ENCODE peak calls at places on chromosomes 2 and 18, in ten cellular contexts. B is heart left ventricle, C is BJ, V is PC-9, I is upper lobe of right lung, G is gastrocnemius medialis, P is IMR-90, J is K562, A is prostate gland, S is uterus. Z is an unnamed sample.

GRCh38 chr2:226661789-226662545 is 137.7 kb downstream of the IRS1 start:
- DNase-seq in P (peak; percentile 93), C (peak; percentile 70), V (peak; percentile 81), B (peak; percentile 68), A (no peak), S (peak; percentile 78), G (peak; percentile 71), I (no peak), J (no peak), Z (no peak)

GRCh38 chr2:108928660-108929377 is 60.2 kb downstream of the EDAR start:
- DNase-seq in I (no peak), J (no peak), S (no peak), C (no peak), G (no peak), A (no peak), P (no peak), B (no peak), V (no peak), Z (no peak)

GRCh38 chr2:240601061-240601830 is 14.7 kb downstream of the CAPN10 start:
- DNase-seq in P (no peak), S (no peak), V (no peak), I (peak; percentile 57), C (no peak), A (no peak), J (no peak), B (peak; percentile 11), G (peak; percentile 6), Z (no peak)

GRCh38 chr2:119136093-119136492 is 22.5 kb downstream of the C1QL2 start:
- DNase-seq in C (no peak), A (no peak), I (peak; percentile 26), S (no peak), B (no peak), J (no peak), P (no peak), G (no peak), V (no peak), Z (no peak)

GRCh38 chr18:51266736-51267135 is 69.3 kb upstream of the MEX3C start:
- DNase-seq in V (no peak), P (no peak), S (no peak), J (no peak), A (no peak), B (no peak), I (no peak), C (no peak), G (no peak), Z (no peak)

GRCh38 chr2:231383701-231384435 is 11.6 kb upstream of the B3GNT7 start:
- DNase-seq in G (no peak), I (no peak), S (no peak), A (no peak), V (no peak), B (no peak), J (no peak), C (no peak), P (no peak), Z (no peak)

GRCh38 chr2:169225233-169225750 is 137.0 kb downstream of the LRP2 start:
- DNase-seq in A (no peak), G (no peak), C (no peak), S (no peak), B (no peak), V (no peak), I (no peak), J (no peak), P (no peak), Z (no peak)

GRCh38 chr18:8324343-8325065 is 284.7 kb upstream of the RAB12 start:
- DNase-seq in A (peak; percentile 34), I (no peak), C (no peak), V (no peak), G (no peak), B (no peak), P (no peak), S (no peak), J (no peak), Z (no peak)

GRCh38 chr2:177271981-177272666 is 7.6 kb upstream of the NFE2L2 start:
- DNase-seq in C (no peak), S (no peak), A (no peak), I (no peak), P (no peak), G (no peak), J (no peak), B (no peak), V (no peak), Z (no peak)

GRCh38 chr2:177275041-177275440 is 10.5 kb upstream of the NFE2L2 start:
- DNase-seq in S (no peak), J (no peak), I (no peak), B (no peak), C (no peak), A (peak; percentile 25), G (no peak), V (no peak), P (peak; percentile 94), Z (no peak)

GRCh38 chr2:177272765-177273164 is 8.2 kb upstream of the NFE2L2 start:
- DNase-seq in B (no peak), C (no peak), P (no peak), J (no peak), V (no peak), A (no peak), G (no peak), S (no peak), I (no peak), Z (no peak)

GRCh38 chr2:177275671-177276070 is 11.1 kb upstream of the NFE2L2 start:
- DNase-seq in A (no peak), C (no peak), G (no peak), V (no peak), I (no peak), J (no peak), P (peak; percentile 86), B (no peak), S (no peak), Z (no peak)

DNA sequence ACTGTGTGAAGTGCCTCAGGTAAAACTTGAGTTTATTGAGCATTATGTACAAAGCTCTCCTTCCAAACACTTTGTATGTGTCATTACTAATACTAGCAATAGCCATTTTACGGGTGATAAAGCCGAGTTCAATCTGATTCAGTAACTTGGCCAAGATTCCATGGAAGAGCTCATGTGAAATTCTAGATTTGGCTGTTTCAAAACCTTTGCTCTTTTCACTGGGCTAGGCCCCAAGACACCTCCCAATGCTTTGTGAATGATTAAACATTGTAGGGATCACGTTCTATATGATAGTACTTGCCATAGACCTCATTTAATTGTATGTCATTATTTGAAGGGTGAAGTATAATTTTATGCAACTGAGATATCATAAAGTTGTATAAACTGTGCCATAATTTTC is 8.9 kb upstream of the NFE2L2 start:
- DNase-seq in P (no peak), A (no peak), J (no peak), S (no peak), I (no peak), G (no peak), C (no peak), B (no peak), V (no peak), Z (no peak)
- H3K4me3 ChIP-seq in P (no peak overlapping the region), A (no peak overlapping the region), J (no peak overlapping the region), S (no peak overlapping the region), I (no peak overlapping the region), G (no peak overlapping the region), C (no peak overlapping the region), B (no peak overlapping the region), V (no peak overlapping the region), Z (no peak overlapping the region)

DNA sequence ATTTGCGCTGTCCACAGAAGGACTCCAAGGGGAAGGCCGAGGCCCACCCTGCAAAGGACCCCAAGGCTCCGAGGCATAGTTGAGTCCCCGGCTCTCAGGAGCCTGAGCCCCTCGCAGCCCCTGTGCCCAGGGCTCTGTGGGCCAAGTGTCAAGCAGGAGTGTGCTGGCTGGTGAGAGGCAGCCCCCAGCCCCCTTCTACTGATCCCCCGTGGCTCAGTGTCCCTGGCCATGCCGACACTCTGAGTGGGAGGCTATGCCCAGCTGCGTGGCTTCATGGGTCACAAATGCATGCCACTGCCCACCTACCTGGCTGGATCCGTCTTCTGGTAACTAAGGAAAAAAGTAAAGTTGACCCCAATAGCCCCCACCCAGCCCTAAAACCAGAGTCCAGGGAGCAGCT is 172.7 kb downstream of the TNS1 start:
- DNase-seq in B (no peak), A (no peak), V (no peak), I (no peak), G (no peak), P (no peak), J (no peak), S (no peak), C (no peak), Z (no peak)
- H3K27me3 ChIP-seq in B (no peaks in the 10 kb centered on the region), A (no peaks in the 10 kb centered on the region), V (peaks cover 9% of the 10 kb centered on the region), I (no peaks in the 10 kb centered on the region), G (no peaks in the 10 kb centered on the region), P (no peaks in the 10 kb centered on the region), J (no peaks in the 10 kb centered on the region), S (no peaks in the 10 kb centered on the region), C (no peaks in the 10 kb centered on the region), Z (no peaks in the 10 kb centered on the region)

DNA sequence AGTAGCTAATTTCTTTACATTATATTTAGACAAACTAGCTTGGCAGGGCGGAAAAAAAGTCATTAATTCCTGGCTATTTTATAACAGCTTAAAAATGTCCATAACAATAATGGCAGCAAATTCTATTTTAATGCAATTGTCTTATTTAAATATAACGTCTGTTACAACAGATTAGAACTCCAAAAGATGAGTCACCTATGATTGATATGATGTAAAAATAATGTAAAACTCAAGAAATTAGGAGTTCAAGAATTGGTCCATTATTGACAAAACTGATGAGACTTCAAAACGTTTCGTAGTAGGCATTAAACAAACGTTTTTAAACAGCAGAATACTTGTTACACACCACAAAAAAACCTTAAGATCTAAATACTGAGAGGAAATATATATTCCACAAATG is 2.7 kb downstream of the XPO1 start:
- DNase-seq in J (no peak), V (no peak), G (no peak), A (no peak), I (no peak), S (no peak), P (no peak), C (no peak), B (no peak), Z (no peak)
- H3K4me3 ChIP-seq in J (peak overlapping the region; percentile 76), V (peak overlapping the region; percentile 94), G (peak overlapping the region; percentile 87), A (peak overlapping the region; percentile 64), I (peak overlapping the region; percentile 83), S (peak overlapping the region; percentile 91), P (peak overlapping the region; percentile 83), C (peak overlapping the region; percentile 96), B (peak overlapping the region; percentile 90), Z (peak overlapping the region; percentile 89)

GRCh38 chr2:236169151-236169721 is 1.1 kb upstream of the GBX2 start:
- DNase-seq in P (no peak), S (no peak), G (no peak), V (no peak), A (no peak), J (no peak), B (no peak), C (no peak), I (peak; percentile 31), Z (no peak)

GRCh38 chr2:236171213-236172201 is 3.3 kb upstream of the GBX2 start:
- DNase-seq in G (no peak), V (no peak), A (no peak), S (no peak), I (peak; percentile 62), C (no peak), B (no peak), P (no peak), J (no peak), Z (no peak)

GRCh38 chr2:236168110-236169067 is at the start of gene GBX2:
- DNase-seq in C (no peak), B (peak; percentile 29), P (peak; percentile 17), V (no peak), A (no peak), S (no peak), G (peak; percentile 21), I (peak; percentile 58), J (peak; percentile 92), Z (no peak)

GRCh38 chr2:236170678-236171212 is 2.6 kb upstream of the GBX2 start:
- DNase-seq in J (no peak), B (no peak), C (no peak), A (no peak), S (no peak), P (no peak), G (no peak), V (no peak), I (peak; percentile 22), Z (no peak)

GRCh38 chr2:236169741-236170654 is 1.8 kb upstream of the GBX2 start:
- DNase-seq in V (no peak), I (peak; percentile 46), G (no peak), J (no peak), C (no peak), B (no peak), A (no peak), S (no peak), P (no peak), Z (no peak)
- H3K27me3 ChIP-seq in V (no peaks in the 10 kb centered on the region), I (peaks cover 100% of the 10 kb centered on the region), G (peaks cover 96% of the 10 kb centered on the region), J (no peaks in the 10 kb centered on the region), C (peaks cover 69% of the 10 kb centered on the region), B (peaks cover 97% of the 10 kb centered on the region), A (peaks cover 75% of the 10 kb centered on the region), S (peaks cover 56% of the 10 kb centered on the region), P (peaks cover 99% of the 10 kb centered on the region), Z (peaks cover 14% of the 10 kb centered on the region)